ENCODE peak calls at places on chromosomes 12 and 14, in five cellular contexts. H is NCI-H1092 treated with DMSO at 0.1 percent for 48 hours, L is RPMI8226, G is Right ventricle myocardium superior, I is right atrium auricular region. U is an unnamed sample.

GRCh38 chr12:55932546-55932919 is 1.6 kb downstream of the DGKA start:
- DNase-seq in H (no peak), L (no peak), G (no peak), I (no peak), U (peak; percentile 23)

GRCh38 chr12:28787151-28787550 is 361.9 kb upstream of the FAR2 start:
- DNase-seq in H (no peak), L (no peak), G (no peak), I (no peak), U (no peak)

GRCh38 chr12:124100572-124101178 is 127.7 kb downstream of the ZNF664 start:
- DNase-seq in H (no peak), L (no peak), G (no peak), I (no peak), U (no peak)

GRCh38 chr12:2355198-2355597 is 302.4 kb downstream of the CACNA1C start:
- DNase-seq in H (no peak), L (no peak), G (no peak), I (no peak), U (no peak)

GRCh38 chr12:111313833-111314259 is 55.0 kb downstream of the PHETA1 start:
- DNase-seq in H (peak; percentile 28), L (peak; percentile 72), G (peak; percentile 81), I (peak; percentile 76), U (peak; percentile 40)

GRCh38 chr14:105315211-105315721 is 718 bp downstream of the PACS2 start:
- DNase-seq in H (peak; percentile 2), L (peak; percentile 58), G (peak; percentile 60), I (peak; percentile 63), U (no peak)

GRCh38 chr14:20302042-20302761 is 3.5 kb downstream of the TTC5 start:
- DNase-seq in H (no peak), L (no peak), G (no peak), I (no peak), U (peak; percentile 22)

GRCh38 chr12:15966426-15966825 is 55.3 kb downstream of the DERA start:
- DNase-seq in H (no peak), L (no peak), G (no peak), I (no peak), U (peak; percentile 80)

GRCh38 chr14:67957925-67958324 is 138.3 kb downstream of the RAD51B start:
- DNase-seq in H (no peak), L (no peak), G (no peak), I (no peak), U (no peak)

GRCh38 chr12:19048943-19049342 is 80.6 kb upstream of the PLEKHA5 start:
- DNase-seq in H (no peak), L (no peak), G (no peak), I (no peak), U (no peak)

GRCh38 chr14:78143489-78144145 is 26.6 kb upstream of the NRXN3 start:
- DNase-seq in H (no peak), L (no peak), G (no peak), I (no peak), U (no peak)

GRCh38 chr12:47776471-47777143 is 3.6 kb downstream of the SLC48A1 start:
- DNase-seq in H (no peak), L (no peak), G (no peak), I (no peak), U (no peak)

GRCh38 chr12:58425481-58426392 is 484.4 kb downstream of the ATP23 start:
- DNase-seq in H (no peak), L (peak; percentile 70), G (peak; percentile 49), I (no peak), U (peak; percentile 95)

GRCh38 chr14:39682563-39682962 is 250.3 kb upstream of the FBXO33 start:
- DNase-seq in H (no peak), L (no peak), G (no peak), I (no peak), U (no peak)

GRCh38 chr12:15227004-15227679 is 5.9 kb upstream of the RERG start:
- DNase-seq in H (peak; percentile 77), L (peak; percentile 44), G (peak; percentile 58), I (peak; percentile 75), U (peak; percentile 77)

GRCh38 chr12:16346931-16347330 is 514 bp upstream of the MGST1 start:
- DNase-seq in H (no peak), L (peak; percentile 25), G (no peak), I (no peak), U (no peak)

GRCh38 chr12:131126662-131127173 is 173.0 kb downstream of the ADGRD1 start:
- DNase-seq in H (no peak), L (no peak), G (peak; percentile 26), I (no peak), U (no peak)

GRCh38 chr14:21106191-21106505 is 5.3 kb downstream of the TMEM253 start:
- DNase-seq in H (no peak), L (no peak), G (no peak), I (no peak), U (peak; percentile 66)

GRCh38 chr14:36555998-36556743 is 26.2 kb downstream of the NKX2-8 start:
- DNase-seq in H (no peak), L (no peak), G (no peak), I (no peak), U (no peak)

GRCh38 chr12:111056618-111057521 is 136.5 kb upstream of the MYL2 start:
- DNase-seq in H (no peak), L (peak; percentile 34), G (no peak), I (no peak), U (no peak)

GRCh38 chr12:69660164-69660863 is 38.8 kb downstream of the BEST3 start:
- DNase-seq in H (no peak), L (no peak), G (no peak), I (no peak), U (no peak)

GRCh38 chr14:63470877-63471565 is 72.2 kb downstream of the PPP2R5E start:
- DNase-seq in H (no peak), L (peak; percentile 23), G (no peak), I (no peak), U (peak; percentile 61)

GRCh38 chr14:71140157-71140556 is 232.9 kb downstream of the PCNX1 start:
- DNase-seq in H (no peak), L (no peak), G (no peak), I (no peak), U (no peak)

GRCh38 chr12:90173499-90174197 is 465.0 kb upstream of the ATP2B1 start:
- DNase-seq in H (no peak), L (no peak), G (no peak), I (no peak), U (no peak)

GRCh38 chr12:52616680-52617402 is 1.5 kb downstream of the KRT73 start:
- DNase-seq in H (no peak), L (no peak), G (no peak), I (peak; percentile 21), U (no peak)

GRCh38 chr12:121461048-121461447 is 61.1 kb downstream of the RNF34 start:
- DNase-seq in H (no peak), L (no peak), G (no peak), I (no peak), U (no peak)